ENCODE peak calls at places on chromosomes 2 and 18, in five cellular contexts. L is CD4-positive, alpha-beta memory T cell; D is lower lobe of right lung; R is adipocyte; I is Peyer's patch. Y is an unnamed sample.

GRCh38 chr2:190765386-190766173 is 115.0 kb upstream of the GLS start:
- DNase-seq in L (no peak), D (no peak), R (peak; percentile 34), I (no peak), Y (no peak)

GRCh38 chr18:8717011-8717770 is 11.8 kb downstream of the MTCL1 start:
- DNase-seq in L (no peak), D (no peak), R (no peak), I (no peak), Y (no peak)

GRCh38 chr2:38720613-38721241 is 30.4 kb downstream of the SRSF7 start:
- DNase-seq in L (no peak), D (peak; percentile 78), R (peak; percentile 89), I (peak; percentile 53), Y (peak; percentile 41)

GRCh38 chr2:24304621-24305020 is 55.7 kb downstream of the ITSN2 start:
- DNase-seq in L (no peak), D (no peak), R (peak; percentile 37), I (no peak), Y (no peak)

GRCh38 chr2:208466133-208466919 is 59.7 kb downstream of the PTH2R start:
- DNase-seq in L (no peak), D (no peak), R (peak; percentile 1), I (peak; percentile 52), Y (no peak)

GRCh38 chr2:162824319-162824718 is 14.2 kb downstream of the KCNH7 start:
- DNase-seq in L (no peak), D (no peak), R (no peak), I (no peak), Y (no peak)

GRCh38 chr2:191574232-191574631 is 103.7 kb upstream of the NABP1 start:
- DNase-seq in L (no peak), D (no peak), R (no peak), I (no peak), Y (no peak)

GRCh38 chr18:11840493-11840892 is 10.7 kb upstream of the CHMP1B start:
- DNase-seq in L (no peak), D (no peak), R (no peak), I (no peak), Y (no peak)

GRCh38 chr18:25805323-25805722 is 285.1 kb downstream of the SS18 start:
- DNase-seq in L (no peak), D (no peak), R (peak; percentile 86), I (no peak), Y (no peak)

GRCh38 chr2:18505703-18506341 is 54.6 kb downstream of the RDH14 start:
- DNase-seq in L (no peak), D (no peak), R (peak; percentile 45), I (no peak), Y (no peak)

GRCh38 chr18:24492445-24492844 is 32.0 kb downstream of the HRH4 start:
- DNase-seq in L (no peak), D (no peak), R (no peak), I (peak; percentile 65), Y (no peak)

GRCh38 chr2:29559608-29560007 is 361.8 kb downstream of the ALK start:
- DNase-seq in L (no peak), D (no peak), R (no peak), I (no peak), Y (no peak)

GRCh38 chr2:232419245-232420072 is 12.8 kb downstream of the ALPG start:
- DNase-seq in L (no peak), D (peak; percentile 54), R (no peak), I (no peak), Y (no peak)

GRCh38 chr2:204357175-204357695 is 188.0 kb upstream of the PARD3B start:
- DNase-seq in L (no peak), D (no peak), R (no peak), I (no peak), Y (no peak)

GRCh38 chr2:227889336-227889735 is 17.9 kb downstream of the DAW1 start:
- DNase-seq in L (no peak), D (no peak), R (no peak), I (no peak), Y (no peak)

GRCh38 chr2:38154395-38154794 is 78.4 kb upstream of the CYP1B1 start:
- DNase-seq in L (no peak), D (no peak), R (no peak), I (no peak), Y (no peak)

GRCh38 chr2:174967086-174967485 is 38.1 kb downstream of the CHN1 start:
- DNase-seq in L (no peak), D (no peak), R (no peak), I (no peak), Y (no peak)

GRCh38 chr2:30359644-30360167 is 87.3 kb upstream of the LCLAT1 start:
- DNase-seq in L (no peak), D (peak; percentile 66), R (no peak), I (no peak), Y (no peak)

GRCh38 chr2:164706522-164706921 is 85.2 kb upstream of the GRB14 start:
- DNase-seq in L (no peak), D (no peak), R (peak; percentile 14), I (no peak), Y (no peak)

GRCh38 chr2:55419236-55419513 is 481 bp downstream of the CCDC88A start:
- DNase-seq in L (no peak), D (no peak), R (peak; percentile 62), I (no peak), Y (no peak)

GRCh38 chr2:191894681-191895147 is 47.8 kb upstream of the CAVIN2 start:
- DNase-seq in L (no peak), D (no peak), R (peak; percentile 69), I (no peak), Y (no peak)

GRCh38 chr2:216665717-216666116 is 29.6 kb downstream of the IGFBP5 start:
- DNase-seq in L (no peak), D (no peak), R (no peak), I (no peak), Y (no peak)

GRCh38 chr2:157364257-157364974 is 38.8 kb upstream of the ERMN start:
- DNase-seq in L (no peak), D (no peak), R (no peak), I (no peak), Y (no peak)

GRCh38 chr18:14768241-14768640 is 20.3 kb downstream of the ANKRD30B start:
- DNase-seq in L (no peak), D (no peak), R (no peak), I (no peak), Y (no peak)

GRCh38 chr2:201203916-201204654 is 21.1 kb downstream of the CASP10 start:
- DNase-seq in L (no peak), D (no peak), R (peak; percentile 86), I (no peak), Y (no peak)

GRCh38 chr2:74440005-74440377 is 1.7 kb downstream of the RTKN start:
- DNase-seq in L (no peak), D (no peak), R (peak; percentile 81), I (no peak), Y (no peak)

GRCh38 chr2:20723543-20723942 is 56.6 kb downstream of the GDF7 start:
- DNase-seq in L (no peak), D (no peak), R (peak; percentile 39), I (no peak), Y (no peak)

GRCh38 chr2:168992026-168992425 is 39.1 kb downstream of the ABCB11 start:
- DNase-seq in L (no peak), D (no peak), R (no peak), I (no peak), Y (no peak)

GRCh38 chr2:182499706-182500470 is 73.1 kb upstream of the PDE1A start:
- DNase-seq in L (no peak), D (no peak), R (no peak), I (no peak), Y (no peak)

GRCh38 chr2:165466386-165466785 is 3.1 kb upstream of the CSRNP3 start:
- DNase-seq in L (no peak), D (no peak), R (no peak), I (no peak), Y (no peak)

GRCh38 chr18:6836331-6836730 is 106.8 kb downstream of the ARHGAP28 start:
- DNase-seq in L (no peak), D (no peak), R (no peak), I (no peak), Y (no peak)

GRCh38 chr18:59505311-59505710 is 146.2 kb upstream of the LMAN1 start:
- DNase-seq in L (no peak), D (no peak), R (no peak), I (no peak), Y (no peak)

GRCh38 chr2:230793573-230794359 is 71.0 kb upstream of the ITM2C start:
- DNase-seq in L (peak; percentile 65), D (peak; percentile 57), R (peak; percentile 98), I (peak; percentile 84), Y (peak; percentile 70)

GRCh38 chr2:156099382-156099781 is 233.1 kb downstream of the NR4A2 start:
- DNase-seq in L (no peak), D (no peak), R (no peak), I (no peak), Y (no peak)

GRCh38 chr2:96538487-96539214 is 2.1 kb downstream of the ARID5A start:
- DNase-seq in L (peak; percentile 93), D (peak; percentile 91), R (no peak), I (peak; percentile 97), Y (peak; percentile 87)

GRCh38 chr2:200662727-200663126 is 76.9 kb downstream of the AOX1 start:
- DNase-seq in L (no peak), D (no peak), R (peak; percentile 42), I (no peak), Y (no peak)

GRCh38 chr2:19855528-19856431 is 46.0 kb downstream of the TTC32 start:
- DNase-seq in L (no peak), D (no peak), R (no peak), I (no peak), Y (no peak)

GRCh38 chr2:80151651-80152050 is 152.9 kb downstream of the LRRTM1 start:
- DNase-seq in L (no peak), D (no peak), R (no peak), I (no peak), Y (no peak)

GRCh38 chr2:50720695-50721314 is 311.1 kb downstream of the NRXN1 start:
- DNase-seq in L (no peak), D (no peak), R (peak; percentile 5), I (no peak), Y (no peak)
- H3K4me3 ChIP-seq in L (no peak overlapping the region), D (no peak overlapping the region), R (no peak overlapping the region), I (no peak overlapping the region), Y (no peak overlapping the region)

GRCh38 chr2:73290049-73290839 is 3.1 kb downstream of the EGR4 start:
- DNase-seq in L (peak; percentile 43), D (no peak), R (peak; percentile 43), I (peak; percentile 66), Y (no peak)
- H3K27me3 ChIP-seq in L (peaks cover 23% of the 10 kb centered on the region), D (peaks cover 87% of the 10 kb centered on the region), R (peaks cover 87% of the 10 kb centered on the region), I (peaks cover 26% of the 10 kb centered on the region), Y (peaks cover 24% of the 10 kb centered on the region)

GRCh38 chr18:78625895-78626294 is 353.7 kb upstream of the SALL3 start:
- DNase-seq in L (no peak), D (no peak), R (no peak), I (no peak), Y (no peak)
- H3K4me1 ChIP-seq in L (no peaks in the 10 kb centered on the region), D (no peaks in the 10 kb centered on the region), R (no peaks in the 10 kb centered on the region), I (no peaks in the 10 kb centered on the region), Y (no peaks in the 10 kb centered on the region)

GRCh38 chr2:170029551-170029950 is 148.4 kb upstream of the MYO3B start:
- DNase-seq in L (no peak), D (no peak), R (no peak), I (no peak), Y (no peak)
- H3K4me3 ChIP-seq in L (no peak overlapping the region), D (no peak overlapping the region), R (no peak overlapping the region), I (no peak overlapping the region), Y (no peak overlapping the region)

DNA sequence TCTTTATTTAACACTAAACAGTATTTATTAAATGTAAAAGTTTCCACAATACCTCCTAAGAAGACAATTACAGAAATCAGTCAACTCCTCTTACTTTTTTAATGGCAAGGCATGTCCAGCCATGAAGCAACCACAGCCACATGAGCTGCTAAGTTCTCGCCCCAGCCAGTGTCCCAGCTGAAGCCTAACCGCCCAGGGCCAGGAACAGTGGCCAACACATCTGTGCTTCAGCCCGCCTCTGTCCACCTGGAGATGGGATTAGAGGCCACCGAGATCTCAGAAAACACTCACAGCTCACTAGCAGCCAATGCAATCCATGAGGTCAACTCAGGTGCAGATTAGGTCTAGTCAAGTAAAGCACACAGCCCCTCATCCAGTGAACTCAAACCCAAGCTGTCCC is 40.2 kb downstream of the PID1 start:
- DNase-seq in L (no peak), D (no peak), R (no peak), I (no peak), Y (no peak)
- H3K27me3 ChIP-seq in L (no peaks in the 10 kb centered on the region), D (no peaks in the 10 kb centered on the region), R (no peaks in the 10 kb centered on the region), I (no peaks in the 10 kb centered on the region), Y (no peaks in the 10 kb centered on the region)

Y was measured in thoracic aorta.